ENCODE peak calls at places on chromosomes 4 and X, in seven cellular contexts. One of them, this sample, is unnamed.

GRCh38 chr4:48578132-48578964 is 88.3 kb downstream of the ZAR1 start:
- DNase-seq in stomach: peak; percentile 60
- DNase-seq in lung: peak; percentile 56
- DNase-seq in right cardiac atrium: peak; percentile 43
- DNase-seq in cardiac muscle cell: peak; percentile 75
- DNase-seq in tibial artery: no peak
- DNase-seq in sigmoid colon: peak; percentile 73
- DNase-seq in this sample: peak; percentile 13

GRCh38 chr4:124111411-124111810 is 601.1 kb downstream of the ANKRD50 start:
- DNase-seq in stomach: no peak
- DNase-seq in lung: no peak
- DNase-seq in right cardiac atrium: no peak
- DNase-seq in cardiac muscle cell: no peak
- DNase-seq in tibial artery: no peak
- DNase-seq in sigmoid colon: no peak
- DNase-seq in this sample: no peak

GRCh38 chr4:76251448-76252270 is at the start of gene FAM47E:
- DNase-seq in stomach: peak; percentile 88
- DNase-seq in lung: peak; percentile 82
- DNase-seq in right cardiac atrium: peak; percentile 85
- DNase-seq in cardiac muscle cell: peak; percentile 87
- DNase-seq in tibial artery: peak; percentile 80
- DNase-seq in sigmoid colon: peak; percentile 88
- DNase-seq in this sample: peak; percentile 69

GRCh38 chrX:9055354-9055753 is 21.4 kb upstream of the FAM9B start:
- DNase-seq in stomach: no peak
- DNase-seq in lung: no peak
- DNase-seq in right cardiac atrium: no peak
- DNase-seq in cardiac muscle cell: no peak
- DNase-seq in tibial artery: no peak
- DNase-seq in sigmoid colon: no peak
- DNase-seq in this sample: no peak

GRCh38 chr4:121666091-121666679 is 30.6 kb downstream of the ANXA5 start:
- DNase-seq in stomach: no peak
- DNase-seq in lung: peak; percentile 54
- DNase-seq in right cardiac atrium: peak; percentile 73
- DNase-seq in cardiac muscle cell: no peak
- DNase-seq in tibial artery: no peak
- DNase-seq in sigmoid colon: peak; percentile 72
- DNase-seq in this sample: no peak

GRCh38 chrX:110509778-110510510 is 151.3 kb downstream of the RTL9 start:
- DNase-seq in stomach: no peak
- DNase-seq in lung: no peak
- DNase-seq in right cardiac atrium: no peak
- DNase-seq in cardiac muscle cell: peak; percentile 14
- DNase-seq in tibial artery: no peak
- DNase-seq in sigmoid colon: no peak
- DNase-seq in this sample: no peak

GRCh38 chrX:41051303-41051702 is 33.9 kb upstream of the USP9X start:
- DNase-seq in stomach: no peak
- DNase-seq in lung: no peak
- DNase-seq in right cardiac atrium: no peak
- DNase-seq in cardiac muscle cell: no peak
- DNase-seq in tibial artery: no peak
- DNase-seq in sigmoid colon: no peak
- DNase-seq in this sample: no peak

GRCh38 chr4:52192697-52193096 is 141.6 kb downstream of the SPATA18 start:
- DNase-seq in stomach: no peak
- DNase-seq in lung: no peak
- DNase-seq in right cardiac atrium: no peak
- DNase-seq in cardiac muscle cell: no peak
- DNase-seq in tibial artery: no peak
- DNase-seq in sigmoid colon: no peak
- DNase-seq in this sample: no peak

GRCh38 chr4:113148925-113149324 is 99.5 kb downstream of the ANK2 start:
- DNase-seq in stomach: no peak
- DNase-seq in lung: no peak
- DNase-seq in right cardiac atrium: no peak
- DNase-seq in cardiac muscle cell: no peak
- DNase-seq in tibial artery: no peak
- DNase-seq in sigmoid colon: no peak
- DNase-seq in this sample: no peak

GRCh38 chr4:39446842-39447573 is 11.7 kb downstream of the RPL9 start:
- DNase-seq in stomach: peak; percentile 78
- DNase-seq in lung: peak; percentile 72
- DNase-seq in right cardiac atrium: peak; percentile 84
- DNase-seq in cardiac muscle cell: peak; percentile 31
- DNase-seq in tibial artery: peak; percentile 75
- DNase-seq in sigmoid colon: peak; percentile 87
- DNase-seq in this sample: no peak

GRCh38 chr4:38867478-38868054 is at the start of gene FAM114A1:
- DNase-seq in stomach: peak; percentile 87
- DNase-seq in lung: peak; percentile 80
- DNase-seq in right cardiac atrium: peak; percentile 96
- DNase-seq in cardiac muscle cell: peak; percentile 88
- DNase-seq in tibial artery: peak; percentile 92
- DNase-seq in sigmoid colon: peak; percentile 91
- DNase-seq in this sample: peak; percentile 72

GRCh38 chrX:13685126-13685763 is 3.7 kb upstream of the RAB9A start:
- DNase-seq in stomach: no peak
- DNase-seq in lung: no peak
- DNase-seq in right cardiac atrium: no peak
- DNase-seq in cardiac muscle cell: no peak
- DNase-seq in tibial artery: no peak
- DNase-seq in sigmoid colon: no peak
- DNase-seq in this sample: no peak

GRCh38 chr4:28469886-28470285 is 1609.2 kb downstream of the STIM2 start:
- DNase-seq in stomach: no peak
- DNase-seq in lung: no peak
- DNase-seq in right cardiac atrium: no peak
- DNase-seq in cardiac muscle cell: no peak
- DNase-seq in tibial artery: no peak
- DNase-seq in sigmoid colon: no peak
- DNase-seq in this sample: no peak

GRCh38 chr4:117466388-117466787 is 381.0 kb upstream of the TRAM1L1 start:
- DNase-seq in stomach: no peak
- DNase-seq in lung: no peak
- DNase-seq in right cardiac atrium: no peak
- DNase-seq in cardiac muscle cell: no peak
- DNase-seq in tibial artery: no peak
- DNase-seq in sigmoid colon: no peak
- DNase-seq in this sample: no peak

GRCh38 chr4:37938208-37938607 is 22.0 kb upstream of the PTTG2 start:
- DNase-seq in stomach: no peak
- DNase-seq in lung: no peak
- DNase-seq in right cardiac atrium: no peak
- DNase-seq in cardiac muscle cell: no peak
- DNase-seq in tibial artery: no peak
- DNase-seq in sigmoid colon: no peak
- DNase-seq in this sample: no peak

GRCh38 chrX:40207626-40208025 is 109.9 kb upstream of the BCOR start:
- DNase-seq in stomach: no peak
- DNase-seq in lung: no peak
- DNase-seq in right cardiac atrium: no peak
- DNase-seq in cardiac muscle cell: no peak
- DNase-seq in tibial artery: no peak
- DNase-seq in sigmoid colon: no peak
- DNase-seq in this sample: no peak

GRCh38 chr4:102780476-102781144 is 19.8 kb upstream of the MANBA start:
- DNase-seq in stomach: no peak
- DNase-seq in lung: no peak
- DNase-seq in right cardiac atrium: no peak
- DNase-seq in cardiac muscle cell: peak; percentile 5
- DNase-seq in tibial artery: no peak
- DNase-seq in sigmoid colon: no peak
- DNase-seq in this sample: no peak

GRCh38 chr4:86685401-86685800 is 91.3 kb downstream of the PTPN13 start:
- DNase-seq in stomach: no peak
- DNase-seq in lung: no peak
- DNase-seq in right cardiac atrium: no peak
- DNase-seq in cardiac muscle cell: no peak
- DNase-seq in tibial artery: no peak
- DNase-seq in sigmoid colon: no peak
- DNase-seq in this sample: no peak

GRCh38 chrX:49879656-49880277 is 483 bp downstream of the USP27X start:
- DNase-seq in stomach: no peak
- DNase-seq in lung: no peak
- DNase-seq in right cardiac atrium: no peak
- DNase-seq in cardiac muscle cell: peak; percentile 32
- DNase-seq in tibial artery: no peak
- DNase-seq in sigmoid colon: no peak
- DNase-seq in this sample: no peak

GRCh38 chrX:134444681-134445080 is 15.3 kb upstream of the HPRT1 start:
- DNase-seq in stomach: no peak
- DNase-seq in lung: no peak
- DNase-seq in right cardiac atrium: no peak
- DNase-seq in cardiac muscle cell: no peak
- DNase-seq in tibial artery: no peak
- DNase-seq in sigmoid colon: no peak
- DNase-seq in this sample: no peak

GRCh38 chr4:3396611-3397010 is 45.2 kb upstream of the HGFAC start:
- DNase-seq in stomach: no peak
- DNase-seq in lung: no peak
- DNase-seq in right cardiac atrium: no peak
- DNase-seq in cardiac muscle cell: no peak
- DNase-seq in tibial artery: no peak
- DNase-seq in sigmoid colon: no peak
- DNase-seq in this sample: no peak

GRCh38 chr4:10762541-10762940 is 78.0 kb upstream of the CLNK start:
- DNase-seq in stomach: no peak
- DNase-seq in lung: no peak
- DNase-seq in right cardiac atrium: no peak
- DNase-seq in cardiac muscle cell: peak; percentile 6
- DNase-seq in tibial artery: no peak
- DNase-seq in sigmoid colon: peak; percentile 65
- DNase-seq in this sample: no peak

GRCh38 chr4:153222162-153222789 is 18.0 kb downstream of the TRIM2 start:
- DNase-seq in stomach: peak; percentile 64
- DNase-seq in lung: no peak
- DNase-seq in right cardiac atrium: peak; percentile 78
- DNase-seq in cardiac muscle cell: peak; percentile 76
- DNase-seq in tibial artery: peak; percentile 80
- DNase-seq in sigmoid colon: peak; percentile 88
- DNase-seq in this sample: no peak

GRCh38 chrX:37921758-37922157 is 74.4 kb upstream of the DYNLT3 start:
- DNase-seq in stomach: no peak
- DNase-seq in lung: no peak
- DNase-seq in right cardiac atrium: no peak
- DNase-seq in cardiac muscle cell: no peak
- DNase-seq in tibial artery: no peak
- DNase-seq in sigmoid colon: no peak
- DNase-seq in this sample: no peak

GRCh38 chr4:47031011-47031678 is at the start of gene GABRB1:
- DNase-seq in stomach: peak; percentile 70
- DNase-seq in lung: peak; percentile 45
- DNase-seq in right cardiac atrium: peak; percentile 86
- DNase-seq in cardiac muscle cell: peak; percentile 72
- DNase-seq in tibial artery: peak; percentile 66
- DNase-seq in sigmoid colon: peak; percentile 69
- DNase-seq in this sample: peak; percentile 16

GRCh38 chrX:46957299-46957698 is 45.1 kb downstream of the JADE3 start:
- DNase-seq in stomach: no peak
- DNase-seq in lung: no peak
- DNase-seq in right cardiac atrium: no peak
- DNase-seq in cardiac muscle cell: no peak
- DNase-seq in tibial artery: no peak
- DNase-seq in sigmoid colon: no peak
- DNase-seq in this sample: no peak

GRCh38 chr4:87910795-87911194 is 64.7 kb upstream of the SPP1 start:
- DNase-seq in stomach: no peak
- DNase-seq in lung: no peak
- DNase-seq in right cardiac atrium: no peak
- DNase-seq in cardiac muscle cell: no peak
- DNase-seq in tibial artery: no peak
- DNase-seq in sigmoid colon: no peak
- DNase-seq in this sample: no peak

GRCh38 chr4:80294206-80294605 is 27.7 kb downstream of the FGF5 start:
- DNase-seq in stomach: no peak
- DNase-seq in lung: no peak
- DNase-seq in right cardiac atrium: no peak
- DNase-seq in cardiac muscle cell: no peak
- DNase-seq in tibial artery: no peak
- DNase-seq in sigmoid colon: no peak
- DNase-seq in this sample: no peak
- H3K27ac ChIP-seq in stomach: no peak overlapping the region
- H3K27ac ChIP-seq in lung: no peak overlapping the region
- H3K27ac ChIP-seq in right cardiac atrium: no peak overlapping the region
- H3K27ac ChIP-seq in cardiac muscle cell: no peak overlapping the region
- H3K27ac ChIP-seq in tibial artery: no peak overlapping the region
- H3K27ac ChIP-seq in sigmoid colon: no peak overlapping the region
- H3K27ac ChIP-seq in this sample: no peak overlapping the region

DNA sequence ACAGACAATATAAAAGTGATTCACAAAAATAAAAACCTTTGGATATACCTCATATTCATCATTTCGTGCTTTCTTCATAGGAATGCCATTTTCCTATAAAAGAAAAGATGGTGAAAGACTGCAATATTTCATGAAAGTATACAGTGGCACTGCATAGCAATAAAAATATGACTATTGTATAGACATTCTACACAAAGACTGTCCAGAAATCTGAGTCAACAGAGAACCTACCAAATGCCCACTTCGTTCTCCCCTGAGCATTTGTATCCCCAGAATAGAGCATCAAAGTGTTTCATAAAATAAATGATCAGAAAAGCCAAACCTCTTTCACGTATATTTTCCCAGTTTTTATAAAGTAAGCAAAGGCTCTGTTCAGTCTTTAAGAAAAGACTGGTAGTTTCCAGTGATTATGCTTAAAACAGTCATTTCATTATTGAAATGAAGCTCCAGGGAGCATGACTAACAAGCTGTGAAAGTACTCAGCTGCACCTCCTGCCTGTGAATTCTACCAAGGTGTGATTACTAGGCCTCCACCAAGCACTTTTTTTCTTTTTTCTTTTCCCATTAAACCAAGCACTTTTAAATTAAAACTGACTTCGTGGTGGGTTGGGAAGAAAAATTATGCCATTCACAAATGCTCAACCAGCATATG is 20.2 kb downstream of the PPA2 start:
- DNase-seq in stomach: no peak
- DNase-seq in lung: no peak
- DNase-seq in right cardiac atrium: no peak
- DNase-seq in cardiac muscle cell: no peak
- DNase-seq in tibial artery: no peak
- DNase-seq in sigmoid colon: no peak
- DNase-seq in this sample: no peak
- H3K27ac ChIP-seq in stomach: no peak overlapping the region
- H3K27ac ChIP-seq in lung: no peak overlapping the region
- H3K27ac ChIP-seq in right cardiac atrium: no peak overlapping the region
- H3K27ac ChIP-seq in cardiac muscle cell: no peak overlapping the region
- H3K27ac ChIP-seq in tibial artery: no peak overlapping the region
- H3K27ac ChIP-seq in sigmoid colon: no peak overlapping the region
- H3K27ac ChIP-seq in this sample: no peak overlapping the region

GRCh38 chr4:118983293-118983692 is 94.6 kb downstream of the SYNPO2 start:
- DNase-seq in stomach: no peak
- DNase-seq in lung: no peak
- DNase-seq in right cardiac atrium: no peak
- DNase-seq in cardiac muscle cell: no peak
- DNase-seq in tibial artery: no peak
- DNase-seq in sigmoid colon: no peak
- DNase-seq in this sample: no peak
- H3K27ac ChIP-seq in stomach: peak overlapping the region; percentile 89
- H3K27ac ChIP-seq in lung: peak overlapping the region; percentile 61
- H3K27ac ChIP-seq in right cardiac atrium: no peak overlapping the region
- H3K27ac ChIP-seq in cardiac muscle cell: no peak overlapping the region
- H3K27ac ChIP-seq in tibial artery: peak overlapping the region; percentile 86
- H3K27ac ChIP-seq in sigmoid colon: peak overlapping the region; percentile 90
- H3K27ac ChIP-seq in this sample: no peak overlapping the region

GRCh38 chrX:129663171-129663570 is 8.4 kb upstream of the APLN start:
- DNase-seq in stomach: no peak
- DNase-seq in lung: no peak
- DNase-seq in right cardiac atrium: no peak
- DNase-seq in cardiac muscle cell: no peak
- DNase-seq in tibial artery: no peak
- DNase-seq in sigmoid colon: no peak
- DNase-seq in this sample: no peak
- H3K27ac ChIP-seq in stomach: no peak overlapping the region
- H3K27ac ChIP-seq in lung: no peak overlapping the region
- H3K27ac ChIP-seq in right cardiac atrium: no peak overlapping the region
- H3K27ac ChIP-seq in cardiac muscle cell: no peak overlapping the region
- H3K27ac ChIP-seq in tibial artery: peak overlapping the region; percentile 49
- H3K27ac ChIP-seq in sigmoid colon: no peak overlapping the region
- H3K27ac ChIP-seq in this sample: no peak overlapping the region

This sample was measured in caudate nucleus.